ENCODE peak calls at places on chromosomes 1 and 21, in eight cellular contexts. L is A549, T is fibroblast of lung, R is BE2C, J is astrocyte, Z is GM12865, H is colonic mucosa, N is cardiac muscle cell. P is an unnamed sample.

GRCh38 chr1:13702425-13703127 is 2.6 kb downstream of the PRDM2 start:
- DNase-seq in L (no peak), T (no peak), R (no peak), J (no peak), Z (peak), H (no peak), N (no peak), P (no peak)

GRCh38 chr1:156400191-156400920 is 31.3 kb downstream of the RHBG start:
- DNase-seq in L (no peak), T (no peak), R (no peak), J (no peak), Z (no peak), H (no peak), N (no peak), P (no peak)

GRCh38 chr1:20440785-20441200 is 45.2 kb downstream of the CAMK2N1 start:
- DNase-seq in L (peak), T (peak), R (peak), J (peak), Z (peak), H (peak), N (peak), P (peak)

GRCh38 chr1:23577056-23577985 is 18.0 kb upstream of the ID3 start:
- DNase-seq in L (no peak), T (peak), R (no peak), J (peak), Z (peak), H (no peak), N (peak), P (peak)

GRCh38 chr1:239951518-239952130 is 140.1 kb upstream of the FMN2 start:
- DNase-seq in L (peak), T (peak), R (peak), J (peak), Z (peak), H (peak), N (peak), P (peak)

GRCh38 chr1:56098956-56099355 is 480.4 kb downstream of the PLPP3 start:
- DNase-seq in L (no peak), T (peak), R (no peak), J (peak), Z (no peak), H (no peak), N (no peak), P (peak)

GRCh38 chr1:173134029-173134428 is 73.1 kb downstream of the TNFSF4 start:
- DNase-seq in L (no peak), T (peak), R (no peak), J (peak), Z (no peak), H (no peak), N (no peak), P (no peak)

GRCh38 chr21:45403133-45403824 is 1.7 kb upstream of the COL18A1 start:
- DNase-seq in L (no peak), T (no peak), R (no peak), J (no peak), Z (no peak), H (no peak), N (no peak), P (no peak)

GRCh38 chr1:33957854-33958253 is 94.0 kb downstream of the HMGB4 start:
- DNase-seq in L (no peak), T (no peak), R (no peak), J (no peak), Z (no peak), H (no peak), N (no peak), P (no peak)

GRCh38 chr1:110879758-110880606 is 7.0 kb downstream of the CD53 start:
- DNase-seq in L (no peak), T (no peak), R (no peak), J (no peak), Z (peak), H (no peak), N (no peak), P (no peak)

GRCh38 chr21:25572895-25573310 is 34.4 kb downstream of the MRPL39 start:
- DNase-seq in L (no peak), T (peak), R (no peak), J (peak), Z (peak), H (no peak), N (no peak), P (peak)

GRCh38 chr21:14752006-14752909 is 206.1 kb upstream of the SAMSN1 start:
- DNase-seq in L (no peak), T (no peak), R (no peak), J (no peak), Z (no peak), H (no peak), N (no peak), P (no peak)

GRCh38 chr1:64038965-64039926 is 164.2 kb upstream of the UBE2U start:
- DNase-seq in L (peak), T (peak), R (peak), J (peak), Z (peak), H (peak), N (peak), P (peak)

GRCh38 chr1:178220094-178220493 is 126.2 kb downstream of the RASAL2 start:
- DNase-seq in L (no peak), T (peak), R (no peak), J (no peak), Z (no peak), H (no peak), N (no peak), P (no peak)

GRCh38 chr1:8427493-8427892 is 109.6 kb downstream of the SLC45A1 start:
- DNase-seq in L (no peak), T (no peak), R (no peak), J (peak), Z (peak), H (no peak), N (no peak), P (no peak)
- H3K4me3 ChIP-seq in L (no peak), T (no peak), R (no peak), J (no peak), Z (peak), H (no peak), N (no peak), P (no peak)

DNA sequence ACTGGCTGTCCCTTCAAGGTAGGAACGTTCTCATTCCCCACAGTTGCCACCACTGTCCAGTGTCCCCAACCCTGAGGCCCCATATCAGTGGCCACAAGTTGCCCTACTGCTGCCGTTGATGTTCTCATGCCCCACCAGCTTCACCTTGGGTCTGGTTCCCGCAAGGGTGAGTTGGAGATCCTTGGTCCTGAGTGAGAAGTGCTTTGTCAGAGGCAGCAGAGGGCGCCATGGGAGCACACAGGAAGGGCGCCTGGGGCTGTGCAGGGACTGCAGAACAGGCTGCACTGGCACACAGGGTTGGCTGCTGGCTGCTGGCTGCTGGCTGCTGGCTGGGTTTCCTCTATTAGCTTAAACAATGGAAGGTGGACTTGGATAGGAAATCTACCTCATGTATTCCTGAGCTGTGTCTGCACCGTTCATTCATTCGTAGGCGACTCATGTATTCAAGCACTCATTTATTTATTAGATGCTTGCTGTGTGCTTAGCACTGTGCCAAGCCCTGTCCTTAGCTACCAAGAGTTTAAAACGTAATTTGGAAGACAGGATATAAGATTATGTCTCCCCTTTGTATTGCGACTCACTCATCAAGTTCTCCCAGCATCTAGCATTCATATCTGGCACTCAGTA is 2.1 kb upstream of the S100A9 start:
- DNase-seq in L (peak), T (peak), R (peak), J (peak), Z (peak), H (peak), N (peak), P (peak)
- TF ChIP-seq CTCF in L (peak), T (peak), R (peak), J (peak), Z (peak), H (peak), N (peak), P (peak)

GRCh38 chr1:228061411-228062084 is 21.0 kb upstream of the ARF1 start:
- DNase-seq in L (no peak), T (no peak), R (no peak), J (no peak), Z (no peak), H (no peak), N (no peak), P (no peak)

GRCh38 chr1:228060458-228061190 is 21.9 kb upstream of the ARF1 start:
- DNase-seq in L (no peak), T (no peak), R (no peak), J (no peak), Z (no peak), H (peak), N (no peak), P (peak)

GRCh38 chr1:228059536-228060457 is 22.7 kb upstream of the ARF1 start:
- DNase-seq in L (peak), T (peak), R (peak), J (no peak), Z (peak), H (peak), N (peak), P (peak)

GRCh38 chr1:228058172-228058980 is 24.1 kb upstream of the ARF1 start:
- DNase-seq in L (no peak), T (no peak), R (no peak), J (no peak), Z (no peak), H (no peak), N (no peak), P (no peak)

DNA sequence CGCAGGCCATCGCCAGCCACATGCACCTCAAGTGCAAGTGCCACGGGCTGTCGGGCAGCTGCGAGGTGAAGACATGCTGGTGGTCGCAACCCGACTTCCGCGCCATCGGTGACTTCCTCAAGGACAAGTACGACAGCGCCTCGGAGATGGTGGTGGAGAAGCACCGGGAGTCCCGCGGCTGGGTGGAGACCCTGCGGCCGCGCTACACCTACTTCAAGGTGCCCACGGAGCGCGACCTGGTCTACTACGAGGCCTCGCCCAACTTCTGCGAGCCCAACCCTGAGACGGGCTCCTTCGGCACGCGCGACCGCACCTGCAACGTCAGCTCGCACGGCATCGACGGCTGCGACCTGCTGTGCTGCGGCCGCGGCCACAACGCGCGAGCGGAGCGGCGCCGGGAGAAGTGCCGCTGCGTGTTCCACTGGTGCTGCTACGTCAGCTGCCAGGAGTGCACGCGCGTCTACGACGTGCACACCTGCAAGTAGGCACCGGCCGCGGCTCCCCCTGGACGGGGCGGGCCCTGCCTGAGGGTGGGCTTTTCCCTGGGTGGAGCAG is 23.4 kb upstream of the ARF1 start:
- DNase-seq in L (no peak), T (no peak), R (no peak), J (no peak), Z (no peak), H (no peak), N (no peak), P (no peak)
- H3K4me3 ChIP-seq in L (peak), T (no peak), R (no peak), J (no peak), Z (no peak), H (peak), N (no peak), P (no peak)

GRCh38 chr21:42112857-42113256 is 41.7 kb downstream of the UMODL1 start:
- DNase-seq in L (no peak), T (peak), R (no peak), J (peak), Z (no peak), H (no peak), N (peak), P (peak)

GRCh38 chr21:42114646-42115045 is 43.5 kb downstream of the UMODL1 start:
- DNase-seq in L (no peak), T (no peak), R (no peak), J (no peak), Z (no peak), H (no peak), N (no peak), P (no peak)

GRCh38 chr21:42112223-42112622 is 41.1 kb downstream of the UMODL1 start:
- DNase-seq in L (no peak), T (no peak), R (no peak), J (no peak), Z (peak), H (no peak), N (no peak), P (no peak)

GRCh38 chr21:42115136-42115683 is 44.1 kb downstream of the UMODL1 start:
- DNase-seq in L (no peak), T (no peak), R (no peak), J (no peak), Z (no peak), H (no peak), N (no peak), P (no peak)

GRCh38 chr21:42113926-42114409 is 42.9 kb downstream of the UMODL1 start:
- DNase-seq in L (peak), T (no peak), R (no peak), J (no peak), Z (no peak), H (no peak), N (no peak), P (no peak)
- TF ChIP-seq CTCF in L (no peak), T (no peak), R (peak), J (no peak), Z (no peak), H (no peak), N (no peak), P (no peak)